ENCODE peak calls at places on chromosomes 3 and 15, in eight cellular contexts. I, U, T, E, L, X, F and A are unnamed samples.

GRCh38 chr3:194058189-194058571 is 77.8 kb upstream of the HES1 start:
- DNase-seq in I (peak), U (peak), T (peak), E (peak), L (peak), X (no peak), F (peak), A (peak)

GRCh38 chr3:75224419-75224818 is 439.7 kb upstream of the FRG2C start:
- DNase-seq in I (no peak), U (no peak), T (no peak), E (no peak), L (no peak), X (no peak), F (no peak), A (no peak)

GRCh38 chr15:74133071-74133702 is 2.8 kb downstream of the ISLR2 start:
- DNase-seq in I (peak), U (no peak), T (no peak), E (peak), L (no peak), X (no peak), F (no peak), A (no peak)

GRCh38 chr3:57169872-57170623 is 4.9 kb upstream of the IL17RD start:
- DNase-seq in I (peak), U (peak), T (peak), E (peak), L (peak), X (no peak), F (peak), A (peak)

GRCh38 chr3:99250272-99250671 is 348.8 kb upstream of the DCBLD2 start:
- DNase-seq in I (no peak), U (no peak), T (no peak), E (no peak), L (no peak), X (no peak), F (no peak), A (no peak)

GRCh38 chr3:8069981-8070380 is 431.6 kb upstream of the LMCD1 start:
- DNase-seq in I (no peak), U (no peak), T (no peak), E (no peak), L (no peak), X (no peak), F (no peak), A (no peak)

GRCh38 chr3:86958534-86958933 is 32.4 kb downstream of the VGLL3 start:
- DNase-seq in I (no peak), U (no peak), T (no peak), E (no peak), L (no peak), X (no peak), F (no peak), A (no peak)

GRCh38 chr3:139772539-139773500 is 95.0 kb upstream of the NMNAT3 start:
- DNase-seq in I (no peak), U (no peak), T (no peak), E (no peak), L (no peak), X (peak), F (no peak), A (no peak)

GRCh38 chr3:186985713-186986364 is 55.5 kb downstream of the ST6GAL1 start:
- DNase-seq in I (peak), U (no peak), T (no peak), E (no peak), L (no peak), X (no peak), F (no peak), A (peak)

GRCh38 chr3:102238362-102238761 is 196.5 kb upstream of the ZPLD1 start:
- DNase-seq in I (no peak), U (no peak), T (no peak), E (no peak), L (no peak), X (no peak), F (no peak), A (no peak)

GRCh38 chr15:81029416-81030367 is 29.0 kb downstream of the TLNRD1 start:
- DNase-seq in I (no peak), U (no peak), T (no peak), E (no peak), L (no peak), X (no peak), F (no peak), A (no peak)

GRCh38 chr3:38032328-38032865 is 3.0 kb upstream of the PLCD1 start:
- DNase-seq in I (no peak), U (no peak), T (no peak), E (no peak), L (no peak), X (no peak), F (no peak), A (no peak)

GRCh38 chr3:38029400-38030125 is at the start of gene PLCD1:
- DNase-seq in I (peak), U (peak), T (peak), E (peak), L (peak), X (no peak), F (peak), A (no peak)

GRCh38 chr3:38028621-38029361 is 651 bp downstream of the PLCD1 start:
- DNase-seq in I (peak), U (no peak), T (no peak), E (peak), L (no peak), X (no peak), F (no peak), A (no peak)

GRCh38 chr3:38031022-38031994 is 1.9 kb upstream of the PLCD1 start:
- DNase-seq in I (no peak), U (peak), T (peak), E (peak), L (peak), X (no peak), F (peak), A (no peak)

GRCh38 chr3:38030126-38031021 is 932 bp upstream of the PLCD1 start:
- DNase-seq in I (no peak), U (no peak), T (no peak), E (peak), L (no peak), X (no peak), F (no peak), A (no peak)
- H3K4me3 ChIP-seq in I (peak), U (peak), T (peak), E (peak), L (peak), X (peak), F (peak), A (no peak)

DNA sequence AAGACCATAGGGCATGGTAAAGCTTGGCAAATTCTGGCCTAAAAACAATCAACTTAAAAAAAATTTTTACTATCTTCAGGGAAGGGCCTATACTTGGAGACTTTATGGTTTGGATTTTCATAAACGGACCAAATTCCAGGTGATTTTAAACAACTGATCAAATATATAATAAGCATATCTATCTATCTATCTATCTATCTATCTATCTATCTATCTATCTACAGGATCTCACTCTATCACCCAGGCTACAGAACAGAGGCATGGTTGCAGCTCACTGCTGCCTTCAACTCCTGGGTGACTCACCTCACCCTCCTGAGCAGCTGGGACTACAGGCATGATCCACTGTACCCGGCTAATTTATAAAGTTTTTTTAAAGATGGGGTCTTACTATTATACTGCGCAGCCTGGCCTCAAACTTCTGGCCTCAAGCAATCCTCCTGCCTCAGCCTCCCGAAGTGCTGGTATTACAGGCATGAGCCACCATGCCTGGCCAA is 6.7 kb downstream of the SPPL2A start:
- DNase-seq in I (no peak), U (no peak), T (no peak), E (no peak), L (no peak), X (no peak), F (no peak), A (no peak)
- TF ChIP-seq CTCF in I (no peak), U (no peak), T (no peak), E (no peak), L (no peak), X (no peak), F (no peak), A (no peak)

GRCh38 chr3:146390967-146391366 is 78.4 kb downstream of the PLSCR2 start:
- DNase-seq in I (no peak), U (no peak), T (no peak), E (no peak), L (no peak), X (no peak), F (no peak), A (no peak)

GRCh38 chr3:146384786-146385185 is 84.6 kb downstream of the PLSCR2 start:
- DNase-seq in I (no peak), U (no peak), T (no peak), E (no peak), L (no peak), X (no peak), F (no peak), A (no peak)

GRCh38 chr3:146395164-146395563 is 74.2 kb downstream of the PLSCR2 start:
- DNase-seq in I (no peak), U (no peak), T (no peak), E (no peak), L (no peak), X (no peak), F (no peak), A (no peak)

GRCh38 chr3:146387566-146387965 is 81.8 kb downstream of the PLSCR2 start:
- DNase-seq in I (no peak), U (no peak), T (no peak), E (no peak), L (no peak), X (no peak), F (no peak), A (no peak)

DNA sequence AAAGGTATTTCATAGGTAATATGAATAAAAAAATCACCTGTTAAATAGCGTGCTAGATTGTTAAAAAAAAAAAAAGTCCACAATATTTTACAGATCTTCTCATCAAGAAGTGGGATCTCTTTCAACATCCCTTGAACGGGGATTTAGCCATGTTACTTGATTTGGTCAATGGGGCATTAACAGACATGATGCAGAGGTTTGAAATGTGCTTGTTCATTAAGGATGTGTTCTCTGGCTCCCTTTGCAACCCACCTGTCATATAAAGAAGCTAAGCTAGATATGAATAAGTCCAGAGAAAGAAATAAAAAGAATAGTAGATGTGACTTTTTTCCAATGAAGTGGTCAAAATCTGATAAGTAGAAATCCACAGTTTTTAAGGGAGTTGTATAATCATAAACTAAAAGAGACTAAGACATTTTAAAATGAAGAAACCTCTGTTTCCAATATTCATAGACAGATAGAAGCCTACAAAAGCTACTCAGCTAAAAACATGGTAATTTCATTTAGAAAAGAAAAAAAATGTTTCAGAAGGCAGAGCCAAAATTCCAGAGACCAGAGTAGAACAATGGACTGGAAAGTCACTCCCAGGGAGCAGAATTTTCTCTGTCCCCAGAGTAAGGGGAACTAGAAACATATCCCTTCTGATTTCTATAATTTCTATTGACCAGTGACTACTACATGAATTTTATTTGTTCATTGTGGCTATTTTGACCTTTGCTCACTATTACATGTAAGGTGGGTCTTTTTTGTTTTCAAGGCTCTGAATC is 79.2 kb downstream of the PLSCR2 start:
- DNase-seq in I (no peak), U (no peak), T (no peak), E (no peak), L (no peak), X (no peak), F (no peak), A (no peak)
- H3K4me3 ChIP-seq in I (no peak), U (no peak), T (no peak), E (no peak), L (no peak), X (no peak), F (no peak), A (no peak)

GRCh38 chr3:129421988-129422745 is 6.3 kb downstream of the EFCAB12 start:
- DNase-seq in I (no peak), U (no peak), T (no peak), E (no peak), L (no peak), X (no peak), F (no peak), A (no peak)
- TF ChIP-seq CTCF in I (no peak), U (no peak), T (no peak), E (no peak), L (no peak), X (no peak), F (no peak), A (no peak)

GRCh38 chr15:77058468-77058867 is 12.4 kb downstream of the TSPAN3 start:
- DNase-seq in I (no peak), U (no peak), T (no peak), E (no peak), L (no peak), X (no peak), F (no peak), A (no peak)

GRCh38 chr15:77059761-77060345 is 11.1 kb downstream of the TSPAN3 start:
- DNase-seq in I (no peak), U (no peak), T (no peak), E (no peak), L (no peak), X (no peak), F (no peak), A (peak)

GRCh38 chr15:77057650-77058049 is 13.3 kb downstream of the TSPAN3 start:
- DNase-seq in I (no peak), U (no peak), T (no peak), E (no peak), L (no peak), X (no peak), F (no peak), A (no peak)

GRCh38 chr15:77063249-77063648 is 7.7 kb downstream of the TSPAN3 start:
- DNase-seq in I (no peak), U (no peak), T (no peak), E (no peak), L (no peak), X (no peak), F (no peak), A (no peak)

DNA sequence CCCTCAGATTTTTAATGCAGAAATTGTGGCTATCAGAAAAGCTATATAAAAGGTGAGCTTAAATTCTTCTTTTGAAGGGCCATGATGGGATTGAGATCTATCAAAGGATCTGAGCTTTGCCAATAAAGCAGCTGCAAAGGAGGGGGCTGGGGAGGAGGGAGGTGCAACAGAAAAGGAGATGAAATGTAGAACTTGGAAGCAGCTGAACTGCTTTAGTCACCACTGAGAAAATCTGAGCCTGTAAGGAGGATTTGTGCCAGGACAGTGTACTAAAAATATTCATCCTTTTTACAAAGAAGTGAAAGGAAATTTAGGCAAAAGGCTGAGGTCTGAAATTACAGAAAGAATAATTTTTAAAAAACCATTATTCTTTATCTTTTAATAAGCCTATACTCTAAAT is 10.3 kb downstream of the TSPAN3 start:
- DNase-seq in I (no peak), U (no peak), T (no peak), E (no peak), L (no peak), X (no peak), F (no peak), A (no peak)
- H3K4me3 ChIP-seq in I (no peak), U (no peak), T (no peak), E (no peak), L (peak), X (no peak), F (no peak), A (peak)

GRCh38 chr15:94943863-94944262 is 712.5 kb downstream of the MCTP2 start:
- DNase-seq in I (no peak), U (no peak), T (no peak), E (no peak), L (no peak), X (no peak), F (no peak), A (no peak)
- TF ChIP-seq CTCF in I (no peak), U (no peak), T (no peak), E (no peak), L (no peak), X (no peak), F (no peak), A (no peak)

GRCh38 chr3:71495708-71496472 is 87.6 kb downstream of the FOXP1 start:
- DNase-seq in I (no peak), U (no peak), T (no peak), E (no peak), L (no peak), X (no peak), F (no peak), A (no peak)
- H3K4me3 ChIP-seq in I (peak), U (peak), T (no peak), E (no peak), L (no peak), X (no peak), F (no peak), A (no peak)

GRCh38 chr3:52108302-52109232 is 45.7 kb downstream of the POC1A start:
- DNase-seq in I (peak), U (peak), T (no peak), E (peak), L (peak), X (no peak), F (no peak), A (no peak)
- TF ChIP-seq CTCF in I (peak), U (peak), T (no peak), E (no peak), L (peak), X (peak), F (no peak), A (no peak)